ENCODE peak calls at places on chromosomes 12 and 14, in four cellular contexts. Z, E, N and P are unnamed samples.

GRCh38 chr14:68145539-68145938 is 326.0 kb downstream of the RAD51B start:
- DNase-seq in E (no peak), Z (no peak), N (no peak), P (no peak)

GRCh38 chr14:54564071-54564798 is 2.7 kb upstream of the SAMD4A start:
- DNase-seq in Z (no peak), N (no peak), E (peak; percentile 50), P (no peak)

GRCh38 chr14:74867673-74868072 is 8.3 kb downstream of the PROX2 start:
- DNase-seq in E (no peak), Z (no peak), N (no peak), P (peak; percentile 79)

GRCh38 chr14:51368721-51369163 is 128.7 kb downstream of the TMX1 start:
- DNase-seq in N (no peak), E (no peak), Z (no peak), P (no peak)

GRCh38 chr14:68824517-68825347 is 31.9 kb upstream of the ZFP36L1 start:
- DNase-seq in Z (peak; percentile 86), N (peak; percentile 88), E (peak; percentile 65), P (peak; percentile 83)

GRCh38 chr14:91509083-91509877 is 830 bp downstream of the PPP4R3A start:
- DNase-seq in E (peak; percentile 61), Z (peak; percentile 69), N (peak; percentile 41), P (no peak)

GRCh38 chr12:100521958-100522357 is 48.3 kb downstream of the NR1H4 start:
- DNase-seq in N (no peak), E (no peak), Z (no peak), P (no peak)

GRCh38 chr14:20706657-20707355 is 18.2 kb downstream of the ANG start:
- DNase-seq in E (no peak), N (no peak), Z (no peak), P (no peak)

GRCh38 chr12:101855364-101855884 is 22.0 kb upstream of the DRAM1 start:
- DNase-seq in N (no peak), E (no peak), Z (no peak), P (no peak)

GRCh38 chr12:54997914-54998507 is 13.4 kb upstream of the TESPA1 start:
- DNase-seq in E (no peak), Z (no peak), N (no peak), P (no peak)

GRCh38 chr14:101602466-101602840 is 41.2 kb downstream of the DIO3 start:
- DNase-seq in E (no peak), N (no peak), Z (no peak), P (no peak)

GRCh38 chr12:59010948-59011347 is 90.6 kb upstream of the LRIG3 start:
- DNase-seq in Z (no peak), N (no peak), E (no peak), P (no peak)

GRCh38 chr14:94559638-94560290 is 1.5 kb upstream of the SERPINA4 start:
- DNase-seq in E (no peak), Z (no peak), N (no peak), P (no peak)

GRCh38 chr14:37272569-37272968 is 74.8 kb downstream of the MIPOL1 start:
- DNase-seq in E (no peak), N (no peak), Z (no peak), P (no peak)

GRCh38 chr14:92340938-92341337 is 18.0 kb downstream of the SLC24A4 start:
- DNase-seq in E (no peak), N (no peak), Z (no peak), P (no peak)

GRCh38 chr12:48980389-48980952 is 2.3 kb downstream of the WNT1 start:
- DNase-seq in N (no peak), Z (peak; percentile 72), E (no peak), P (no peak)

GRCh38 chr12:91349451-91349850 is 166.8 kb upstream of the DCN start:
- DNase-seq in N (no peak), E (no peak), Z (no peak), P (no peak)

GRCh38 chr14:68939424-68939892 is 39.6 kb downstream of the ACTN1 start:
- DNase-seq in Z (no peak), N (no peak), E (no peak), P (no peak)

GRCh38 chr14:75823334-75823733 is 158.5 kb downstream of the TGFB3 start:
- DNase-seq in Z (no peak), E (no peak), N (no peak), P (no peak)

GRCh38 chr12:122963928-122964240 is 2.4 kb downstream of the ABCB9 start:
- DNase-seq in N (no peak), Z (peak; percentile 51), E (no peak), P (no peak)

GRCh38 chr14:67819563-67820411 is at the start of gene RAD51B:
- DNase-seq in N (peak; percentile 91), E (peak; percentile 91), Z (peak; percentile 86), P (peak; percentile 92)

GRCh38 chr12:66467932-66468331 is 165.6 kb downstream of the HELB start:
- DNase-seq in N (no peak), E (peak; percentile 63), Z (no peak), P (no peak)

GRCh38 chr12:77402726-77403125 is 337.4 kb upstream of the E2F7 start:
- DNase-seq in Z (no peak), N (no peak), E (no peak), P (no peak)

GRCh38 chr14:106691601-106692291 is 1165.4 kb downstream of the TMEM121 start:
- DNase-seq in N (no peak), Z (no peak), E (peak; percentile 53), P (no peak)
- TF ChIP-seq CTCF in N (no peak), Z (no peak), E (peak; percentile 79), P (peak; percentile 8)

GRCh38 chr14:105891631-105892452 is 365.5 kb downstream of the TMEM121 start:
- DNase-seq in E (no peak), Z (peak; percentile 29), N (no peak), P (no peak)

GRCh38 chr14:105894978-105895881 is 368.8 kb downstream of the TMEM121 start:
- DNase-seq in Z (peak; percentile 40), E (no peak), N (no peak), P (no peak)

GRCh38 chr14:105897725-105898113 is 371.3 kb downstream of the TMEM121 start:
- DNase-seq in Z (no peak), N (no peak), E (no peak), P (no peak)

GRCh38 chr14:105891221-105891602 is 364.8 kb downstream of the TMEM121 start:
- DNase-seq in Z (peak; percentile 29), E (no peak), N (no peak), P (no peak)

DNA sequence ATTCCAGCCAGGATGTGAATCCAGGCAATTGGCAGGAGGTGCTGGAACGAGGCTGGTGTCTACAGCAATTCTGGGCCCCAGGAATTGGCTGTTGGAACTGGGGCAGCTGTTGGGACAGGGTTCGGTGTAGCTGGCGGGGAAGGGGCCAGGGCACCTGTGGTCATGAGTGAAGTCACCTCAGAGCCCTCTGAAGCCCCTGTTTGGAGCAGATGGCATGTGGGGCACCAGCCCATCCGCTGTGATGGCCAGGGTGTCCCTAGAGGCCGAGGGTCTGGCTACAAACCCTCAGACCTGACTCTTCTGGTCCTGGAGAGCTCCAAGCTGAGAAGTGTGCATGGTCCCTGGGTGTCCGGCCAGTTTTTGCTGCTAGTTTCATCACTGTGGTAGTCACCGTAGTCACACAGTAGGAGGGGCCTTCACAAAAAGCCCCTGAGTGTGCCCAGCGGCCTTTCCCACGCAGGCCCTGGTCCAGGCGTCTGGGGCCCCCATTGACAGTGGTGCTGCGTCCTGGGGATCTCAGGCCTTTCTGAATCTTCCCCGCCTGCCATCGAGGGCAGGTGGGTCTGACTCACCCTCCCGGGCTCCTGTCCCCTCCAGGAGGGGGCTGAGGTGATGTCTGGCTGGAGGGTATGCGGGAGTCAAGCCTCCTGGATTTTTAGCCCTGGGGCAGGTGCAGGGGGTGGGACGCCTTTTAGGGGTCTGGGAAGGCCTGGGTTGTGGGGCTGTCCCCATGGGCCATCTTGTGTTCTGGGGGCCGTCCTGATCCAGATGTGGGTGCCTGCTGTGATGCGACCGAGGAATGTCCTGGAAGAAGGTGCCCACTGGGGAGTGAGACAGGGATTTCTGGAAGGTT is 368.0 kb downstream of the TMEM121 start:
- DNase-seq in Z (peak; percentile 25), E (no peak), N (no peak), P (no peak)
- H3K9me3 ChIP-seq in Z (no peaks in the 10 kb centered on the region), E (no peaks in the 10 kb centered on the region), N (peaks cover 3% of the 10 kb centered on the region), P (no peaks in the 10 kb centered on the region)

GRCh38 chr12:105166736-105167135 is 59.2 kb downstream of the WASHC4 start:
- DNase-seq in N (no peak), E (no peak), Z (no peak), P (no peak)

GRCh38 chr12:105164068-105164467 is 56.5 kb downstream of the WASHC4 start:
- DNase-seq in Z (no peak), N (no peak), E (no peak), P (no peak)

GRCh38 chr12:105157598-105157997 is 50.1 kb downstream of the WASHC4 start:
- DNase-seq in E (no peak), Z (no peak), N (no peak), P (no peak)

GRCh38 chr12:105167346-105167745 is 59.8 kb downstream of the WASHC4 start:
- DNase-seq in E (no peak), Z (no peak), N (no peak), P (no peak)

GRCh38 chr12:105162174-105162573 is 54.6 kb downstream of the WASHC4 start:
- DNase-seq in E (no peak), N (no peak), Z (no peak), P (no peak)
- H3K36me3 ChIP-seq in E (peaks cover 97% of the 10 kb centered on the region), N (peaks cover 18% of the 10 kb centered on the region), Z (peaks cover 92% of the 10 kb centered on the region), P (peaks cover 68% of the 10 kb centered on the region)

GRCh38 chr14:23054000-23054811 is 3.1 kb downstream of the CDH24 start:
- DNase-seq in Z (peak; percentile 42), N (no peak), E (peak; percentile 28), P (no peak)
- TF ChIP-seq CTCF in Z (no peak), N (no peak), E (peak; percentile 73), P (no peak)

GRCh38 chr14:104232070-104232484 is 93.7 kb downstream of the KIF26A start:
- DNase-seq in E (no peak), N (no peak), Z (no peak), P (no peak)

GRCh38 chr14:104229621-104230041 is 91.2 kb downstream of the KIF26A start:
- DNase-seq in N (no peak), Z (no peak), E (no peak), P (no peak)

GRCh38 chr14:104230946-104231345 is 92.6 kb downstream of the KIF26A start:
- DNase-seq in E (no peak), N (no peak), Z (peak; percentile 10), P (no peak)

GRCh38 chr14:104228716-104229620 is 90.6 kb downstream of the KIF26A start:
- DNase-seq in E (no peak), N (no peak), Z (peak; percentile 43), P (no peak)

GRCh38 chr14:104230119-104230885 is 91.9 kb downstream of the KIF26A start:
- DNase-seq in Z (peak; percentile 23), N (no peak), E (no peak), P (no peak)
- H3K9me3 ChIP-seq in Z (peaks cover 19% of the 10 kb centered on the region), N (peaks cover 23% of the 10 kb centered on the region), E (peaks cover 15% of the 10 kb centered on the region), P (no peaks in the 10 kb centered on the region)

GRCh38 chr12:68304626-68305025 is 27.5 kb downstream of the MDM1 start:
- DNase-seq in Z (no peak), E (no peak), N (no peak), P (no peak)
- H3K36me3 ChIP-seq in Z (peaks cover 23% of the 10 kb centered on the region), E (peaks cover 89% of the 10 kb centered on the region), N (peaks cover 9% of the 10 kb centered on the region), P (peaks cover 54% of the 10 kb centered on the region)